ENCODE peak calls at places on chromosomes 16 and 17, in nine cellular contexts. H is breast epithelium; Q is prostate gland; U is neural progenitor cell; A is CD8-positive, alpha-beta memory T cell; L is aorta; W is stomach; S is iPS DF 6.9; D is OCI-LY7. K is an unnamed sample.

GRCh38 chr16:84484579-84485254 is 19.7 kb downstream of the MEAK7 start:
- DNase-seq in L (no peak), W (peak; percentile 64), A (no peak), D (peak; percentile 32), H (peak; percentile 30), S (peak; percentile 39), Q (peak; percentile 65), U (peak; percentile 55), K (no peak)

GRCh38 chr17:82489851-82490511 is 29.6 kb upstream of the FOXK2 start:
- DNase-seq in Q (no peak), L (no peak), S (no peak), U (no peak), W (no peak), D (no peak), H (no peak), A (no peak), K (no peak)

GRCh38 chr17:17125136-17126084 is 80.7 kb downstream of the PLD6 start:
- DNase-seq in U (peak; percentile 44), D (no peak), L (peak; percentile 38), A (peak; percentile 72), H (no peak), W (no peak), S (no peak), Q (no peak), K (no peak)

GRCh38 chr16:52552643-52553042 is 5.7 kb upstream of the TOX3 start:
- DNase-seq in Q (no peak), U (no peak), L (no peak), S (no peak), D (no peak), A (no peak), H (no peak), W (no peak), K (no peak)

GRCh38 chr16:29860218-29860617 is 2.8 kb downstream of the CDIPT start:
- DNase-seq in A (no peak), L (no peak), H (no peak), U (no peak), W (peak; percentile 32), Q (no peak), S (no peak), D (no peak), K (no peak)

GRCh38 chr17:37650419-37651003 is 7.3 kb upstream of the DDX52 start:
- DNase-seq in H (no peak), S (peak; percentile 27), L (no peak), W (no peak), A (no peak), Q (no peak), D (peak; percentile 10), U (peak; percentile 74), K (no peak)

GRCh38 chr16:2699791-2700600 is 17.7 kb downstream of the KCTD5 start:
- DNase-seq in U (no peak), S (no peak), D (no peak), A (no peak), H (no peak), Q (no peak), W (no peak), L (no peak), K (no peak)

GRCh38 chr16:71658771-71659170 is 32.8 kb downstream of the MARVELD3 start:
- DNase-seq in D (no peak), W (no peak), U (no peak), L (no peak), A (no peak), S (no peak), H (no peak), Q (no peak), K (no peak)

GRCh38 chr16:66516172-66516807 is 33.6 kb downstream of the TK2 start:
- DNase-seq in L (peak; percentile 51), H (no peak), D (peak; percentile 33), S (no peak), W (no peak), Q (no peak), A (no peak), U (no peak), K (no peak)

GRCh38 chr16:66515543-66516171 is 34.3 kb downstream of the TK2 start:
- DNase-seq in A (no peak), W (no peak), D (peak; percentile 35), L (peak; percentile 72), H (no peak), U (no peak), Q (no peak), S (no peak), K (peak; percentile 86)

GRCh38 chr16:66517586-66518263 is 32.2 kb downstream of the TK2 start:
- DNase-seq in L (peak; percentile 58), S (no peak), H (no peak), W (no peak), D (no peak), A (no peak), Q (no peak), U (no peak), K (peak; percentile 85)

GRCh38 chr16:66519482-66519881 is 30.4 kb downstream of the TK2 start:
- DNase-seq in W (no peak), U (no peak), L (no peak), A (no peak), Q (no peak), S (no peak), D (no peak), H (no peak), K (no peak)

DNA sequence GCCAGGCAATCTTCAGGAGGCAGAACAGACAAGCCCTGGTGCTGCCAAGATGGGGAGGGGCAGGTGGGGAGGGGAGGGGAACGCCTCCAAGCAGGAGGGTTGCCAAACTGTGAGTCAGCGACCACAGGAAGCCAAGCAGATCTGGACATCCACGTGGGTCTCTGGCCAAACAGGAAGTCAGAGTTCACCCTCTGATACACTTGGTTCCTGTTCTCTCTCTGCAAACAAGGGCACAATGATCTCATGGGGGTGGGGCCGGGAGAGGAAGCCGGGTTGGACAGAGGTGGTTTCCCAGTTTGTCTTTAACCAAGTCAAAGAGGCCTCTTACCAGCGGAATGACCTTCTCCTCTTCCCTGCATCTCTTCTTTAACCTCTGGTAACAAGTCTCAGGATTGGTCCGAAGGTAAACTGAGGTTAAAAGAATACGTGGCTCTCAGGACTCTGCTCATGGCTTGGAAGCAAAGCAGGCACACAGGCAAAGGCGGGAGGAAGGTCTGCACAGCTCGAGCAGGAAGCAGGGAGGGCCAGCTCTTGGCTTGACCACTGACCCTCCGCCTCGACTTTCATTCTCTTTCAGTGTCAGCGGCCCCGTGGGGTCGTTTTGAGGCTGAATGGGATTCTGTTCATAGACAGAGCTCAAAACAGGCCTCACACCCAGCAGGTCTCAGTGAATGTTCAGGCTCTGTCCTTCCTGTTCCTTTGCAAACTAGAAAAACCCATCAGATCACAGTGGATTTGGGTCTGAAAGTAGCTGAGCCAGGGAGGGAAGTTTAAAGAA is 32.9 kb downstream of the TK2 start:
- DNase-seq in S (no peak), U (peak; percentile 18), W (peak; percentile 97), H (peak; percentile 97), Q (peak; percentile 97), A (peak; percentile 66), D (peak; percentile 95), L (peak; percentile 98), K (peak; percentile 99)
- H3K4me3 ChIP-seq in S (no peak overlapping the region), U (no peak overlapping the region), W (peak overlapping the region; percentile 25), H (peak overlapping the region; percentile 9), Q (no peak overlapping the region), A (peak overlapping the region; percentile 16), D (peak overlapping the region; percentile 58), L (no peak overlapping the region), K (no peak overlapping the region)

GRCh38 chr16:50227665-50228064 is 38.7 kb upstream of the ADCY7 start:
- DNase-seq in A (no peak), S (no peak), D (no peak), U (no peak), W (no peak), Q (no peak), H (no peak), L (no peak), K (no peak)

GRCh38 chr16:50227120-50227519 is 39.2 kb upstream of the ADCY7 start:
- DNase-seq in S (no peak), A (no peak), H (no peak), U (no peak), L (no peak), W (no peak), Q (no peak), D (no peak), K (no peak)

GRCh38 chr16:50228364-50228868 is 37.9 kb upstream of the ADCY7 start:
- DNase-seq in S (no peak), L (no peak), U (no peak), D (no peak), W (no peak), A (no peak), Q (no peak), H (no peak), K (no peak)

GRCh38 chr16:50219402-50219975 is 46.9 kb upstream of the ADCY7 start:
- DNase-seq in A (no peak), Q (no peak), U (no peak), D (no peak), H (no peak), S (no peak), L (no peak), W (no peak), K (no peak)

DNA sequence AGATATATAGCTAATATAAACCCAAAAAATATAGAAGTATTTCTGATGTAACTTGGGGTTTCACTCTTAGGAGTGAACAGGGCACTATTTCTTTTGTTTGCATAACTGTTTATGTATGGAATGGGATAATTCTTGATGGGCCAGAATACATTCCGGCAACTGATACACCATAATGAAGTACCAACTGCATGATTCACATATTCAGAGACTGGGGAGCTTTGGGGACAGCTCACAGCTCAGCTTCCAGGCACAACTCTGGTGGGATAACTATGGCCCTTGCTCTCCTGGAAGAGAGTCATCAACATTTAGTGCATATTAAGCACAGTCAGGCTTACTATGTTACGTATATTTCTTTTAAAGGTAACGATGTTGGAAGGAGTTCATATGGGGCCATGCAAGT is 42.1 kb upstream of the ADCY7 start:
- DNase-seq in Q (no peak), D (no peak), A (no peak), H (no peak), U (no peak), L (no peak), S (no peak), W (no peak), K (no peak)
- H3K4me3 ChIP-seq in Q (no peak overlapping the region), D (no peak overlapping the region), A (no peak overlapping the region), H (no peak overlapping the region), U (no peak overlapping the region), L (no peak overlapping the region), S (no peak overlapping the region), W (no peak overlapping the region), K (no peak overlapping the region)

DNA sequence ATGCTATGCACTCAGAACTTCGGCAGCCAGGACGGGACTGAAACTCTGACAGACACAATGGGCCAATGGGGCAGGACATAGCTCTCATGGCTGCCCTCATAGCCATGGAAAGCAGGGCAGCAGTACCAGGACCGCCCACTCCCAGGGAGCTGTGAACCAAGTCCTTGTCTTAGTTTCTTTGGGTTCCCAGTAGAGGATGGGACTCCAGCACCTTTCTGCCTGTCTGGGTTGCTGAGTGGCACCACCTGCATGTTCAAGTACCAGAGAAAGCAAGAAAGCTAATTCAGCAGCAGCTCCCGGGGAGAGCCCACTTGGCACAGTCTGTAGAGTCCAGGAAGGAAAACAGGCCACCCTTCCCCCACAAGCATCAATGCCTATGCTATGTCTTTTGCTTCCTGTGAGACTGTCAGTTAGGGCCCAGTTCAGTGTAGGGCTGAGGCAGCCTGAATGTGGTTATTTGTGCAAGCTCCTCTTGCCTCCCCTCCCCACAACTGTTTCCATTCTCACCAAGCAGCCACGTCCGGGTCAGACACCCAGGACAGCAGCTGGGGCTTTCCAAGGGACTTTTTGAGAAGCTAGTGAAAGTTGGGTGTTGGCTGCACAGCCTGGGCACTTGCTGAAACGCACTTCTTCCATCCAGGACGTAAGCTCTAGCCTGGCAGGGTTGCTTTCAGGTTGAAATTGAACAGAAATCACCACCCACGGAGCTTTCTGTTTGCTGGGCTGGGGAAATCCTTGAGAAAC is 7.8 kb downstream of the SUPT4H1 start:
- DNase-seq in D (peak; percentile 95), L (no peak), Q (no peak), W (peak; percentile 53), H (no peak), A (peak; percentile 93), U (no peak), S (no peak), K (no peak)
- H3K4me3 ChIP-seq in D (peak overlapping the region; percentile 63), L (no peak overlapping the region), Q (no peak overlapping the region), W (no peak overlapping the region), H (no peak overlapping the region), A (peak overlapping the region; percentile 86), U (no peak overlapping the region), S (no peak overlapping the region), K (no peak overlapping the region)

GRCh38 chr17:231191-231965 is 49.9 kb upstream of the DOC2B start:
- DNase-seq in D (peak; percentile 72), A (no peak), W (no peak), Q (no peak), H (no peak), L (no peak), U (no peak), S (no peak), K (no peak)
- H3K4me3 ChIP-seq in D (peak overlapping the region; percentile 48), A (no peak overlapping the region), W (no peak overlapping the region), Q (no peak overlapping the region), H (no peak overlapping the region), L (no peak overlapping the region), U (no peak overlapping the region), S (no peak overlapping the region), K (no peak overlapping the region)